ENCODE peak calls at places on chromosomes 12 and 14, in seven cellular contexts. C, Z, D, J, U, M and R are unnamed samples.

GRCh38 chr12:39990122-39991101 is 115.5 kb downstream of the SLC2A13 start:
- DNase-seq in J (peak), D (peak), C (peak), M (peak), Z (peak), U (peak), R (peak)

GRCh38 chr12:103626498-103626897 is 39.4 kb downstream of the STAB2 start:
- DNase-seq in J (no peak), D (peak), M (peak), U (peak), Z (no peak), C (no peak), R (no peak)

GRCh38 chr12:127640181-127640886 is 626.6 kb upstream of the TMEM132C start:
- DNase-seq in U (no peak), Z (no peak), J (no peak), C (no peak), M (no peak), D (no peak), R (no peak)

GRCh38 chr14:30983858-30984257 is 41.6 kb upstream of the AP4S1 start:
- DNase-seq in Z (no peak), D (no peak), C (no peak), M (no peak), U (no peak), J (no peak), R (no peak)

GRCh38 chr12:98179151-98179550 is 336.2 kb upstream of the TMPO start:
- DNase-seq in U (no peak), M (no peak), Z (no peak), D (no peak), J (no peak), C (no peak), R (no peak)

GRCh38 chr12:113184098-113184899 is 979 bp downstream of the DDX54 start:
- DNase-seq in U (no peak), C (no peak), M (no peak), D (no peak), J (no peak), Z (no peak), R (no peak)

GRCh38 chr12:89166525-89166934 is 185.8 kb downstream of the DUSP6 start:
- DNase-seq in U (no peak), D (peak), M (no peak), J (no peak), Z (no peak), C (no peak), R (no peak)

GRCh38 chr12:94704452-94704871 is 54.1 kb upstream of the TMCC3 start:
- DNase-seq in C (peak), U (no peak), Z (no peak), J (no peak), D (no peak), M (no peak), R (no peak)

GRCh38 chr12:40253936-40254335 is 29.1 kb downstream of the LRRK2 start:
- DNase-seq in J (no peak), M (no peak), U (no peak), D (no peak), C (no peak), Z (no peak), R (no peak)

GRCh38 chr12:103756443-103756842 is 84.6 kb downstream of the NT5DC3 start:
- DNase-seq in J (no peak), U (no peak), C (no peak), Z (no peak), M (no peak), D (no peak), R (no peak)

GRCh38 chr12:115351513-115352077 is 667.6 kb upstream of the TBX3 start:
- DNase-seq in C (no peak), D (no peak), U (no peak), M (no peak), Z (no peak), J (no peak), R (no peak)

GRCh38 chr14:96585672-96586013 is 83.5 kb downstream of the PAPOLA start:
- DNase-seq in Z (no peak), U (peak), J (no peak), D (no peak), M (no peak), C (no peak), R (no peak)

GRCh38 chr12:34384693-34385092 is 362.4 kb downstream of the ALG10 start:
- DNase-seq in Z (no peak), D (no peak), M (no peak), J (no peak), U (no peak), C (no peak), R (no peak)

GRCh38 chr14:73211251-73211650 is 26.1 kb upstream of the PAPLN start:
- DNase-seq in M (no peak), C (no peak), Z (no peak), J (no peak), U (no peak), D (no peak), R (no peak)

GRCh38 chr12:43208627-43209026 is 343.4 kb downstream of the ADAMTS20 start:
- DNase-seq in J (no peak), M (no peak), C (no peak), U (no peak), D (no peak), Z (no peak), R (no peak)

GRCh38 chr12:117579939-117580717 is 218.7 kb upstream of the NOS1 start:
- DNase-seq in C (no peak), J (no peak), U (no peak), D (no peak), Z (no peak), M (no peak), R (no peak)

GRCh38 chr12:104519190-104519857 is 62.6 kb downstream of the CHST11 start:
- DNase-seq in M (no peak), Z (no peak), D (no peak), J (peak), U (no peak), C (no peak), R (peak)

GRCh38 chr12:39064712-39065111 is 159.3 kb upstream of the CPNE8 start:
- DNase-seq in C (no peak), Z (no peak), J (no peak), U (no peak), D (peak), M (no peak), R (no peak)

GRCh38 chr12:123657211-123657610 is 13.7 kb upstream of the TCTN2 start:
- DNase-seq in M (no peak), Z (no peak), U (no peak), C (no peak), D (no peak), J (no peak), R (no peak)

GRCh38 chr14:35678403-35679028 is 130.6 kb downstream of the RALGAPA1 start:
- DNase-seq in J (no peak), Z (no peak), U (no peak), C (no peak), M (no peak), D (no peak), R (no peak)

GRCh38 chr12:126342866-126343265 is 1277.6 kb downstream of the AACS start:
- DNase-seq in D (no peak), Z (no peak), U (no peak), C (no peak), J (no peak), M (no peak), R (no peak)

GRCh38 chr12:54404061-54405004 is 14.7 kb downstream of the ITGA5 start:
- DNase-seq in M (peak), U (peak), Z (no peak), C (peak), D (peak), J (peak), R (peak)

GRCh38 chr14:59333235-59333634 is 131.9 kb downstream of the GPR135 start:
- DNase-seq in J (no peak), U (no peak), C (no peak), D (no peak), Z (no peak), M (no peak), R (no peak)

GRCh38 chr12:22116376-22116775 is 70.4 kb downstream of the CMAS start:
- DNase-seq in J (no peak), D (no peak), U (no peak), M (no peak), Z (no peak), C (no peak), R (no peak)

GRCh38 chr12:21975293-21975692 is 34.1 kb upstream of the ABCC9 start:
- DNase-seq in Z (no peak), U (no peak), M (no peak), J (no peak), D (no peak), C (no peak), R (no peak)

GRCh38 chr14:20143911-20144310 is 5.3 kb downstream of the OR4N5 start:
- DNase-seq in J (no peak), M (no peak), D (no peak), C (no peak), U (no peak), Z (no peak), R (no peak)

GRCh38 chr12:71160585-71160984 is 2.8 kb upstream of the TSPAN8 start:
- DNase-seq in C (no peak), M (no peak), U (no peak), J (no peak), Z (no peak), D (no peak), R (no peak)

GRCh38 chr12:100199347-100200136 is 1.1 kb upstream of the ACTR6 start:
- DNase-seq in U (peak), C (peak), J (peak), D (peak), M (peak), Z (peak), R (peak)

GRCh38 chr12:116556356-116556952 is 2.7 kb upstream of the MAP1LC3B2 start:
- DNase-seq in D (no peak), J (no peak), M (no peak), C (no peak), U (no peak), Z (no peak), R (no peak)

GRCh38 chr12:52634266-52635056 is 16.1 kb upstream of the KRT73 start:
- DNase-seq in M (no peak), U (no peak), J (no peak), C (no peak), Z (no peak), D (no peak), R (no peak)

DNA sequence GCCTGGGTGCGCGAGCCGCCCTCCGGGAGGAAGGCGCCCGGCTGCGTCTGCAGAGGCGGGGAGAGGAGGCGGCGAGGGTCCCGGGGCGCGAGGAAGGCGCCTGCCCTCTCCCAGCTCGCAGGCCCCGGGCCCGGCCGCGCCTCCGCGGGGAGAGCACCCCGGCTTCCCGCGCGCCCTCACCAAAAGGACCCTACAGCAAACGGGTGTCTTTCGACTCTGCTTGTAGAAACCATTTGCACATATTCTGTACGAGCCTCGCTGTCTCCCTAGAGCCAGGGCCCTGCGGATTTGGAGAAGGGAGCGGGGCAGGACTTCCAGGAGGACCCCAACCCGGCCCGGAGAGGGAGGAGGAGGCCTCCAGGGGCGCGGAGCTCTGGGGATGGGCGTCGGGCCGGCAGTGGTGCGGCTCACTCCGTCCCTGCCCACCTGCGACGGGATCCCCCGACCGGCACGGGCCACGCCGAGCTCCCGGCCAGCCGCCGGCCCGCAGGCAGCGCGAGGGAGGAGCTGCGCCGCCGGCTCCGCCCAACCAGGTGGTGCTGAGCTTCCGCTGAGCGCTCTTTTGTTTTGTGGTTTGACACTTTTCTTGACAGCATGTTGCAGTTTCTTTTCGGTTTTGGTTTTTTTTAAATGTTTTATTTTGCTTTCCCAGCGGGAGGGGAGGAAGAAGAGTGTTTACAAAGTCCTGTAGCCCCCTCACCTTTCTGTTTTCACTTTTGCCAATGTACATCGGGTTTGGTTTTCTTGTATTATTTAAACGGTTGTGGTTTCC is 103.2 kb upstream of the FKBP4 start:
- DNase-seq in Z (no peak), D (peak), J (peak), U (no peak), M (peak), C (no peak), R (no peak)
- H3K27ac ChIP-seq in Z (no peak), D (no peak), J (peak), U (no peak), M (peak), C (no peak), R (peak)

GRCh38 chr14:71163050-71163841 is 256.0 kb downstream of the PCNX1 start:
- DNase-seq in U (no peak), D (no peak), C (no peak), M (no peak), Z (no peak), J (no peak), R (no peak)
- H3K27ac ChIP-seq in U (no peak), D (no peak), C (no peak), M (no peak), Z (no peak), J (no peak), R (no peak)

DNA sequence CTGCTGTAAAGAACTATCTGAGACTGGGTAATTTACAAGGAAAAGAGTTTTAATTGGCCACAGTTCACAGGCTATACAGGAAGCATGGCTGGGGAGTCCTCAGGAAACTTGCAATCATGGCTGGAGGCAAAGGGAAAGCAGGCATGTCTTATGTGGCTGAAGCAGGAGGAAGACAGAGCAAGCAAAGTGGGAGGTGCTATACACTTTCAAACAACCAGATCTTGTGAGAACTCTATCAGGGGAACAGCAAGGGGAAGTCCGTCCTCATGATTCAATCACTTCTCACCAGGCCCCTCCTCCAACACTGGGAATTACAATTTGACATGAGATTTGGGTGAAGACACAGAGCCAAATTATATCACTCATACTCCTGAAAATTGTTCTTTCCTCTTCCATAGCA is 109.5 kb upstream of the PKP2 start:
- DNase-seq in C (no peak), U (no peak), D (no peak), Z (no peak), M (no peak), J (no peak), R (no peak)
- H3K27ac ChIP-seq in C (no peak), U (no peak), D (no peak), Z (no peak), M (no peak), J (no peak), R (no peak)

DNA sequence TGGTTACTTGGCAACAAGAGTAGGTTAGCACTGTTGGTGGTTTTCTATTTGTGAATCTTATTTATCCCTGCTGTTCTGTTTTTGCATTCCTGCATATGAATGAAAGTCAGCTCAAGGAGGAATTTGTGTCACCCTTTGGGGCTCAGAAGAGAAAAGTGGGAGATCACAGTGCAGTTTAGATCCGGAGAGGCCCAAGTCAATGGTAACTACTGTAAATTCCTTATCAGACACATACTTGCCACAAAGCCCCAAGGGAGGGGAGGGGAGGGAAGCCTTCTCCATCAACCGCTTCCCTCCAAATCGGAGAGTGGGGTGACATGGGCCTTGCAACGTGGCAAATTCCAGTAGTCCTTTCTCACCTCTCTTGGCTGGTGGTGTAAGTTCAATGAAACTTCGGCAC is 15.0 kb downstream of the GSG1 start:
- DNase-seq in M (no peak), D (peak), C (no peak), Z (no peak), J (no peak), U (no peak), R (no peak)
- H3K27ac ChIP-seq in M (no peak), D (no peak), C (no peak), Z (no peak), J (no peak), U (no peak), R (no peak)

GRCh38 chr12:108747563-108747962 is 16.2 kb upstream of the CORO1C start:
- DNase-seq in C (no peak), Z (no peak), D (no peak), U (no peak), M (no peak), J (no peak), R (no peak)

GRCh38 chr12:108755481-108755880 is 24.2 kb upstream of the CORO1C start:
- DNase-seq in M (no peak), J (no peak), Z (no peak), D (no peak), C (no peak), U (no peak), R (no peak)

GRCh38 chr12:108752387-108752786 is 21.1 kb upstream of the CORO1C start:
- DNase-seq in D (no peak), Z (no peak), M (no peak), U (no peak), C (no peak), J (no peak), R (no peak)

GRCh38 chr12:108753969-108754368 is 22.7 kb upstream of the CORO1C start:
- DNase-seq in C (no peak), U (no peak), M (no peak), J (no peak), Z (peak), D (no peak), R (no peak)

GRCh38 chr12:108750471-108751402 is 19.4 kb upstream of the CORO1C start:
- DNase-seq in M (no peak), J (no peak), U (no peak), D (no peak), Z (peak), C (no peak), R (no peak)
- H3K27ac ChIP-seq in M (peak), J (no peak), U (no peak), D (no peak), Z (no peak), C (no peak), R (no peak)

DNA sequence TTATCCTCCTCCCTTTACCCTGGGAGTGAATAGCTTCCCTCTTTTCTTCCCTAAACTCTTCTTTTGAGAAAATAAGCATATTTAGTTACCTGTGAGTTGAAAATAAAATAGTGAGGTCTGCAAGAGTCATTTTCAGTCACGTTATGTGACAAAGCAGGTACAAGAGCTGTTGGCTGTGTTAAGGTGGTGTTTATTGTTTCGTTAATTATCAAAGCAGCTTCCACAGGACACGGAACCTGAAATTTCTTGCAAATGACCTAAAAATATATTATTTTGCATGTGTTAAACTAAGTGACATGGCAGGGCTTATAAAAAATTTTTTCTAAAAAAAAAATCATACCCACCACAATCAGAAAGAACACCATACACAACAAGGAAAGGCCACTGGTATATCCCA is 8.3 kb downstream of the SLC38A2 start:
- DNase-seq in C (no peak), J (no peak), D (no peak), U (no peak), M (no peak), Z (no peak), R (no peak)
- H3K27ac ChIP-seq in C (no peak), J (no peak), D (no peak), U (peak), M (no peak), Z (no peak), R (no peak)

GRCh38 chr12:76119887-76120286 is 35.4 kb upstream of the NAP1L1 start:
- DNase-seq in J (no peak), M (no peak), U (no peak), D (no peak), Z (no peak), C (no peak), R (no peak)
- H3K27ac ChIP-seq in J (no peak), M (no peak), U (no peak), D (no peak), Z (no peak), C (no peak), R (no peak)

DNA sequence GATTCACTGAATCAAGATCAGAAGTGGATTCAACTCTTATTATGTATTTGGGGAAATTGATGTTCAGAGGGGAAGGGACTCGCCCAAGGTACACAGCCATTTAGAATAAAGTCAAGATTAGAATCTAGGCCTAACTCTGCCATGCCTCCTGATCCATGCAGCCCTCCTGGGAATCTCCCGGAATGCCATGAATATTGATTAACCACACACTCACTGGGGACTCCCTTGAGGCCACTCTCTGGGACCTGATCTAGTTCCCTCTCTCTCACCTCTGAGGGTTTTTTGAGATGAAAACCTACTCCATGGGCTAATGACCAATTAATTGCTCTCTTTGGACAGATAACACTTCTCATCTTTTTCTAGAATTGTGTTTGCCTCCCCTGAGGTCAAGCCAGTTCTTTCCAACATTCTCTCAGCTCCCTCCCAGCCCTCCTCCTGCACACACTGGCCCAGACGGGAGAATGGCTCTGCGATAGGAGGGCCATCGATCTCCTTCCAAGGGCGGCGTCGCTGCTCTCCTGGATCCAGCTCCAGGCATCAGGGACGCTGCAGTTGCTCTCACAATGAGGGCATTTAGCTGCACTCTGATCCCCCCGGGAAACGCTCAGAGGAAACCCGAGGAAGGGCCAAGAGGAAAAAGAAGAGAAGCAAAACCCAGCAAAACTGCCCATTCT is 22.6 kb downstream of the WSCD2 start:
- DNase-seq in J (no peak), C (no peak), U (no peak), Z (no peak), M (no peak), D (no peak), R (no peak)
- H3K27ac ChIP-seq in J (no peak), C (no peak), U (no peak), Z (no peak), M (no peak), D (no peak), R (no peak)